ENCODE peak calls at places on chromosomes 3 and 15, in five cellular contexts. N, H, F, O and Z are unnamed samples.

GRCh38 chr15:81304226-81304625 is 19.7 kb downstream of the STARD5 start:
- DNase-seq in O (peak), H (no peak), F (no peak), N (no peak), Z (no peak)

GRCh38 chr3:57078366-57079220 is 18.1 kb downstream of the SPATA12 start:
- DNase-seq in H (peak), N (peak), F (no peak), O (peak), Z (peak)

GRCh38 chr3:11567516-11568467 is 75.9 kb downstream of the VGLL4 start:
- DNase-seq in H (no peak), F (no peak), N (no peak), O (peak), Z (no peak)

GRCh38 chr3:187788984-187789857 is 44.0 kb upstream of the BCL6 start:
- DNase-seq in F (no peak), O (no peak), N (no peak), H (no peak), Z (no peak)

GRCh38 chr15:30928076-30928475 is 24.4 kb downstream of the FAN1 start:
- DNase-seq in N (no peak), H (no peak), O (no peak), F (no peak), Z (no peak)

GRCh38 chr3:161419555-161420333 is 48.4 kb upstream of the SPTSSB start:
- DNase-seq in O (no peak), N (no peak), F (no peak), H (no peak), Z (no peak)

GRCh38 chr3:38541800-38542199 is 45.7 kb downstream of the EXOG start:
- DNase-seq in O (no peak), N (no peak), F (no peak), H (no peak), Z (no peak)

GRCh38 chr15:99321477-99321876 is 70.2 kb downstream of the LRRC28 start:
- DNase-seq in O (no peak), H (no peak), N (no peak), F (no peak), Z (no peak)

GRCh38 chr3:11459147-11459837 is 184.4 kb downstream of the VGLL4 start:
- DNase-seq in F (no peak), N (no peak), H (no peak), O (no peak), Z (no peak)

GRCh38 chr3:173770796-173771573 is 373.4 kb downstream of the NLGN1 start:
- DNase-seq in F (no peak), O (no peak), N (no peak), H (no peak), Z (no peak)

GRCh38 chr15:40693904-40694705 is 869 bp upstream of the RAD51 start:
- DNase-seq in N (no peak), H (no peak), F (no peak), O (no peak), Z (no peak)

GRCh38 chr3:33645060-33645841 is 72.8 kb downstream of the CLASP2 start:
- DNase-seq in O (peak), H (peak), N (no peak), F (peak), Z (peak)

GRCh38 chr3:4351164-4351855 is 48.1 kb downstream of the SETMAR start:
- DNase-seq in H (no peak), N (no peak), O (peak), F (no peak), Z (no peak)

GRCh38 chr3:15497984-15498383 is 23.5 kb downstream of the COLQ start:
- DNase-seq in O (no peak), H (peak), N (no peak), F (no peak), Z (no peak)

GRCh38 chr3:107680698-107681097 is 157.9 kb downstream of the BBX start:
- DNase-seq in F (no peak), H (no peak), N (no peak), O (no peak), Z (no peak)

GRCh38 chr15:83753872-83754493 is 100.1 kb downstream of the ADAMTSL3 start:
- DNase-seq in F (no peak), H (no peak), O (no peak), N (no peak), Z (no peak)

GRCh38 chr3:124410471-124410870 is 319.8 kb upstream of the UMPS start:
- DNase-seq in F (no peak), N (no peak), O (no peak), H (no peak), Z (no peak)

GRCh38 chr15:96166223-96167200 is 164.0 kb upstream of the NR2F2 start:
- DNase-seq in N (no peak), H (no peak), O (no peak), F (no peak), Z (no peak)